ENCODE peak calls at places on chromosomes 11 and 22, in four cellular contexts. N is cardiac fibroblast, U is WTC11, H is spleen. I is an unnamed sample.

GRCh38 chr11:118621071-118621815 is 13.8 kb downstream of the PHLDB1 start:
- DNase-seq in H (peak), N (peak), U (peak), I (peak)

GRCh38 chr11:10305964-10306918 is 1.4 kb downstream of the ADM start:
- DNase-seq in N (peak), U (peak), H (peak), I (peak)

GRCh38 chr11:92035488-92035887 is 189.1 kb upstream of the FAT3 start:
- DNase-seq in H (no peak), U (no peak), N (no peak), I (no peak)

GRCh38 chr11:102955624-102956023 is at the start of gene MMP13:
- DNase-seq in H (no peak), U (no peak), N (no peak), I (no peak)

GRCh38 chr11:117457835-117458234 is 130.2 kb downstream of the CEP164 start:
- DNase-seq in H (peak), U (no peak), N (no peak), I (no peak)

GRCh38 chr11:62398011-62398994 is 20.5 kb upstream of the SCGB1A1 start:
- DNase-seq in H (peak), U (no peak), N (peak), I (no peak)

GRCh38 chr11:88280673-88281316 is 56.7 kb downstream of the CTSC start:
- DNase-seq in U (no peak), N (peak), H (no peak), I (no peak)

GRCh38 chr11:59523541-59523940 is 12.2 kb downstream of the OR4D9 start:
- DNase-seq in H (no peak), U (no peak), N (no peak), I (no peak)

GRCh38 chr11:57302489-57302888 is 22.3 kb downstream of the TNKS1BP1 start:
- DNase-seq in H (no peak), N (no peak), U (no peak), I (peak)

GRCh38 chr11:33976351-33977199 is 75.0 kb upstream of the CAPRIN1 start:
- DNase-seq in U (no peak), N (no peak), H (no peak), I (no peak)

GRCh38 chr22:25282346-25282670 is 62.9 kb downstream of the CRYBB2 start:
- DNase-seq in N (no peak), H (no peak), U (no peak), I (no peak)

GRCh38 chr22:19799322-19800190 is 39.0 kb downstream of the TBX1 start:
- DNase-seq in N (peak), H (no peak), U (no peak), I (peak)
- TF ChIP-seq CTCF in N (no peak), H (no peak), U (no peak), I (no peak)

GRCh38 chr11:587546-587945 is 11.3 kb downstream of the PHRF1 start:
- DNase-seq in U (no peak), N (no peak), H (no peak), I (no peak)
- TF ChIP-seq CTCF in U (no peak), N (no peak), H (no peak), I (no peak)

DNA sequence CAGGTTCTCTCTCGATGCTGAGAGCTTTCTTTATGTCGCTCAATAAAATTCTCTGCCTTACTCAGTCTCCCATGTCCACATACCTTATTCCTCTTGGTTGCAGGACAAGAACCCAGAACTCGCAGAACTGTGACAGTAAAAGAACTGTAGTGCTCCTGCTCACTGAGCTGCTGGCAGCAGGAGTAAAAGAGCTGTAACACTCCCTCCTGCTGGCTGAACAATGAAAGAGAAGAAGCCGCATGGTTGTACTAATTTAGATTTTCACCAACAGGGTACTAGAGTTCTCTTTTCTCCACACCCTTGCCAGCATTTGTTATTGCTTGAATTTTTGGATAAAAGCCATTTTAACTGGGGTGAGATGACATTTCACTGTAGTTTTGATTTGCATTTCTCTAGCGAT is 433.2 kb downstream of the GUCY1A2 start:
- DNase-seq in H (no peak), N (peak), U (no peak), I (no peak)
- TF ChIP-seq CTCF in H (no peak), N (peak), U (peak), I (no peak)

DNA sequence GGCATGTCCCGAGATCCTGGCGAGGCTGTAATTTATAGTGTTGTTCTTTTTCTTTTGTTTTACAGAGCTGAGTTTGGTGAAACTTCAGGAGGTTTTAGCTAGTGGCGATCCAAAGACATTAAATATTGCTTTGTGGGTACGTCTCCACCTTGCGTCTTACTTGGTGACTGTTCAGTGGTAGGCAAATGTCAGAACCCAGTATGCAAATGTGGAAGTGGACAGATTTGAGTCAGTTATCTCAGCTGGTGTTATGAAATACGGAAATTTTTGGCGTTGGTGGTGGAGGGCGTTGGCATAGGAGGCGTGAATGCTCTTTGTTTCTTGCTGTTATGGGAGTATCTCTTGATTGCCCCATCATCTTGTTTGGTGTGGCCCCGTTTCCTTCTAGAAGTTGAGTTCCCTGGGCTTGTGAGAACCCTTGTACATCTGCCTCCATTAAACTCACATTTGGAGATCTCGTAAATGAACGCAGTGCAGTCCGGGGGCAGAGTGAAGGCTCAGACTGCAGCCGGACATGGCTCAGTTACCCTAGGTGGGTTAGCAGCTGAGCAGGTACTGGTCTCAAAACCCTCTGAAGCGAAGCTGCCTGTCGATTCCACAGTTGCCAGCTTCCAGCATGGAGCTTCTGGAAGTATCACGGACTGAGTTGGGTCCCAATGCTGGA is 39.9 kb downstream of the PTPRJ start:
- DNase-seq in N (no peak), H (peak), U (no peak), I (no peak)
- TF ChIP-seq CTCF in N (no peak), H (peak), U (no peak), I (peak)

GRCh38 chr22:29630987-29631386 is 27.6 kb downstream of the NF2 start:
- DNase-seq in N (no peak), U (no peak), H (no peak), I (no peak)
- TF ChIP-seq CTCF in N (no peak), U (no peak), H (no peak), I (no peak)

GRCh38 chr11:899724-900123 is 10.9 kb downstream of the CHID1 start:
- DNase-seq in H (no peak), N (no peak), U (no peak), I (no peak)

GRCh38 chr11:900545-900944 is 10.1 kb downstream of the CHID1 start:
- DNase-seq in U (no peak), N (no peak), H (no peak), I (no peak)

GRCh38 chr11:897226-898159 is 13.1 kb downstream of the CHID1 start:
- DNase-seq in U (no peak), H (no peak), N (no peak), I (no peak)

GRCh38 chr11:898540-899190 is 11.9 kb downstream of the CHID1 start:
- DNase-seq in H (no peak), N (peak), U (peak), I (no peak)

GRCh38 chr11:898160-898517 is 12.5 kb downstream of the CHID1 start:
- DNase-seq in N (peak), U (peak), H (no peak), I (no peak)
- TF ChIP-seq CTCF in N (peak), U (peak), H (no peak), I (no peak)

GRCh38 chr11:71371674-71372069 is 76.5 kb downstream of the DHCR7 start:
- DNase-seq in N (no peak), H (no peak), U (no peak), I (no peak)
- TF ChIP-seq CTCF in N (no peak), H (no peak), U (no peak), I (no peak)

GRCh38 chr11:839875-840617 is 2.3 kb downstream of the POLR2L start:
- DNase-seq in N (no peak), H (no peak), U (no peak), I (no peak)
- TF ChIP-seq CTCF in N (peak), H (no peak), U (no peak), I (no peak)

DNA sequence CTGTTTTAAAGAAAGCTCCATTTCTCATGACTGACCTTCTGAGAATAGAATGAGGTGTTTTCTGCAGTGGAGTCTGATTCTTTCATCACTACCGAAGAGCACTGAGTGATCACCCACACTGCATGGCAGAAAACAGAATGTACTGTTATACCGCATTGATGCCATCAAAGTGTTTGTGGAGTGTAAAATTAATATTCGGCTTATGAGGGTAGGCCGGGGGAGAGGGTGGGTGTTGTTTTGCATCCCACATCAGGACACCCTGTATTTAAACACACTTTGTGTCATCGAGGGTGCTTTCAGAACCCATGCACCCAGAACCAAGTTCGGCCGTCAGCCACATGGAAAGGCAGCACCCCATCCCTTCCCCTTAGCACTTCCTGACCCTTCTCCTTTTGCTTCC is 41.3 kb upstream of the ETS1 start:
- DNase-seq in U (no peak), N (no peak), H (no peak), I (no peak)
- TF ChIP-seq CTCF in U (no peak), N (no peak), H (no peak), I (no peak)